ENCODE peak calls at places on chromosomes 12 and 14, in nine cellular contexts. One of them, this sample, is unnamed.

GRCh38 chr14:106844608-106845285 is 1318.4 kb downstream of the TMEM121 start:
- DNase-seq in heart right ventricle: peak; percentile 68
- DNase-seq in GM23338: no peak
- DNase-seq in WTC11: no peak
- DNase-seq in bronchial epithelial cell: no peak
- DNase-seq in progenitor cell of endocrine pancreas: no peak
- DNase-seq in cardiac muscle cell: no peak
- DNase-seq in CD8-positive, alpha-beta T cell: peak; percentile 82
- DNase-seq in AG09319: no peak
- DNase-seq in this sample: no peak

GRCh38 chr12:51904951-51905471 is 2.3 kb upstream of the ACVRL1 start:
- DNase-seq in heart right ventricle: no peak
- DNase-seq in GM23338: no peak
- DNase-seq in WTC11: no peak
- DNase-seq in bronchial epithelial cell: peak; percentile 44
- DNase-seq in progenitor cell of endocrine pancreas: no peak
- DNase-seq in cardiac muscle cell: peak; percentile 55
- DNase-seq in CD8-positive, alpha-beta T cell: no peak
- DNase-seq in AG09319: no peak
- DNase-seq in this sample: no peak

GRCh38 chr14:76168531-76168930 is 16.8 kb downstream of the GPATCH2L start:
- DNase-seq in heart right ventricle: no peak
- DNase-seq in GM23338: no peak
- DNase-seq in WTC11: no peak
- DNase-seq in bronchial epithelial cell: peak; percentile 72
- DNase-seq in progenitor cell of endocrine pancreas: no peak
- DNase-seq in cardiac muscle cell: no peak
- DNase-seq in CD8-positive, alpha-beta T cell: no peak
- DNase-seq in AG09319: no peak
- DNase-seq in this sample: no peak

GRCh38 chr14:54610051-54610977 is 43.4 kb downstream of the SAMD4A start:
- DNase-seq in heart right ventricle: no peak
- DNase-seq in GM23338: no peak
- DNase-seq in WTC11: no peak
- DNase-seq in bronchial epithelial cell: no peak
- DNase-seq in progenitor cell of endocrine pancreas: no peak
- DNase-seq in cardiac muscle cell: peak; percentile 25
- DNase-seq in CD8-positive, alpha-beta T cell: no peak
- DNase-seq in AG09319: no peak
- DNase-seq in this sample: no peak

GRCh38 chr12:28872654-28873268 is 276.3 kb upstream of the FAR2 start:
- DNase-seq in heart right ventricle: peak; percentile 55
- DNase-seq in GM23338: peak; percentile 73
- DNase-seq in WTC11: peak; percentile 76
- DNase-seq in bronchial epithelial cell: peak; percentile 57
- DNase-seq in progenitor cell of endocrine pancreas: peak; percentile 71
- DNase-seq in cardiac muscle cell: peak; percentile 86
- DNase-seq in CD8-positive, alpha-beta T cell: no peak
- DNase-seq in AG09319: peak; percentile 43
- DNase-seq in this sample: peak; percentile 72

GRCh38 chr14:88272390-88273019 is 50.6 kb downstream of the KCNK10 start:
- DNase-seq in heart right ventricle: no peak
- DNase-seq in GM23338: no peak
- DNase-seq in WTC11: no peak
- DNase-seq in bronchial epithelial cell: no peak
- DNase-seq in progenitor cell of endocrine pancreas: no peak
- DNase-seq in cardiac muscle cell: no peak
- DNase-seq in CD8-positive, alpha-beta T cell: no peak
- DNase-seq in AG09319: no peak
- DNase-seq in this sample: no peak

GRCh38 chr12:1350055-1350933 is 244.1 kb downstream of the FBXL14 start:
- DNase-seq in heart right ventricle: no peak
- DNase-seq in GM23338: no peak
- DNase-seq in WTC11: no peak
- DNase-seq in bronchial epithelial cell: peak; percentile 38
- DNase-seq in progenitor cell of endocrine pancreas: no peak
- DNase-seq in cardiac muscle cell: peak; percentile 34
- DNase-seq in CD8-positive, alpha-beta T cell: no peak
- DNase-seq in AG09319: peak; percentile 20
- DNase-seq in this sample: no peak

GRCh38 chr12:46404225-46404631 is 31.7 kb upstream of the SLC38A2 start:
- DNase-seq in heart right ventricle: no peak
- DNase-seq in GM23338: no peak
- DNase-seq in WTC11: no peak
- DNase-seq in bronchial epithelial cell: no peak
- DNase-seq in progenitor cell of endocrine pancreas: no peak
- DNase-seq in cardiac muscle cell: peak; percentile 91
- DNase-seq in CD8-positive, alpha-beta T cell: no peak
- DNase-seq in AG09319: no peak
- DNase-seq in this sample: no peak

GRCh38 chr12:57894577-57895292 is 46.6 kb upstream of the ATP23 start:
- DNase-seq in heart right ventricle: no peak
- DNase-seq in GM23338: no peak
- DNase-seq in WTC11: no peak
- DNase-seq in bronchial epithelial cell: no peak
- DNase-seq in progenitor cell of endocrine pancreas: no peak
- DNase-seq in cardiac muscle cell: no peak
- DNase-seq in CD8-positive, alpha-beta T cell: no peak
- DNase-seq in AG09319: no peak
- DNase-seq in this sample: peak; percentile 64

GRCh38 chr12:57891639-57892228 is 45.2 kb upstream of the CTDSP2 start:
- DNase-seq in heart right ventricle: no peak
- DNase-seq in GM23338: no peak
- DNase-seq in WTC11: no peak
- DNase-seq in bronchial epithelial cell: no peak
- DNase-seq in progenitor cell of endocrine pancreas: no peak
- DNase-seq in cardiac muscle cell: peak; percentile 22
- DNase-seq in CD8-positive, alpha-beta T cell: no peak
- DNase-seq in AG09319: no peak
- DNase-seq in this sample: no peak

GRCh38 chr12:57892232-57892987 is 45.9 kb upstream of the CTDSP2 start:
- DNase-seq in heart right ventricle: no peak
- DNase-seq in GM23338: no peak
- DNase-seq in WTC11: no peak
- DNase-seq in bronchial epithelial cell: no peak
- DNase-seq in progenitor cell of endocrine pancreas: no peak
- DNase-seq in cardiac muscle cell: no peak
- DNase-seq in CD8-positive, alpha-beta T cell: no peak
- DNase-seq in AG09319: no peak
- DNase-seq in this sample: no peak

GRCh38 chr12:57895337-57896138 is 45.8 kb upstream of the ATP23 start:
- DNase-seq in heart right ventricle: no peak
- DNase-seq in GM23338: no peak
- DNase-seq in WTC11: no peak
- DNase-seq in bronchial epithelial cell: no peak
- DNase-seq in progenitor cell of endocrine pancreas: no peak
- DNase-seq in cardiac muscle cell: peak; percentile 12
- DNase-seq in CD8-positive, alpha-beta T cell: no peak
- DNase-seq in AG09319: no peak
- DNase-seq in this sample: no peak

DNA sequence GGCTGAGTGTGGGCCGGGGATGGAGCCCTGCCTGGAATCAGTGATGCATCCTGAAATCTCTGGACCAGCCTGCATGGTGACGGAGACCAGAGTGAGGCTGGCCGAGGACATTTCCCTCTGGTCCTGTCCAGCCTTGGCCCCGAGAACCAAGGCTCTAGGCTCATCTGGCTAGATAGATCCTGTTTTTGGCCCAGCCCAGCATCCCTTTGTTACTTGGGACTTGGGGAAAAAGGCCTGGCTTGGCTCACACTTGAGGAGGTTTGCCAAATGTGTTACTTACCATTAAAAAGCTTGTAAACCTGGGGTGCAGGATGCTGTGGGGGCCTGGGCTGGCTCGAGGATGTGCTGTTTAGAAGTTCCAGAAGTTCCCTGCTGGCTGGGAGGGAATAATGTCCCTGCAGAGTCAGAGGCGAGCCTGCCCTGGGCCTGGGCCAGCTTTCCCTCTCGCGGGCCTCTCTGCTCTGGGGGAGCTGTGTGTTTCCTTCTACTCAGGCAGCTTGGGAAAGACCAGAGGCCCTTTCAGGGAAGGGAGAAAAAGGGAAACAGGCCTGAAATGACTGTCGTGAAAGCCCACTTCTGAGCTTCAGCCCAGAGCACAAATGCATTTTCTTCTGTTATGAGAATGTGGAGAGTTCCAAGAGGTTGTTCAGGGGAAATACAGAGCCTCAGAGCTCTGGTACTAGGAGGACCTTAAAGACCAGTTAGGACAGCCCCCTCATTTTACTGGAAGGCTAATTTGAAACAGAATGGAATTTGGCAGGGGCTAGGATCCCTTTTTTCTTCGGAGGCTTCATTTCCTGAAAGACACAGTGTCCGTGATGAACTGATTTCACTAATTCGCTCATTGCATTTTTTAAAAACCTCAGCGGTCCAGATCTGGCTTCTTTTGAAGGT is 47.2 kb upstream of the CTDSP2 start:
- DNase-seq in heart right ventricle: peak; percentile 95
- DNase-seq in GM23338: peak; percentile 61
- DNase-seq in WTC11: peak; percentile 50
- DNase-seq in bronchial epithelial cell: peak; percentile 16
- DNase-seq in progenitor cell of endocrine pancreas: no peak
- DNase-seq in cardiac muscle cell: peak; percentile 97
- DNase-seq in CD8-positive, alpha-beta T cell: no peak
- DNase-seq in AG09319: peak; percentile 78
- DNase-seq in this sample: no peak
- TF ChIP-seq CTCF in heart right ventricle: no peak
- TF ChIP-seq CTCF in GM23338: no peak
- TF ChIP-seq CTCF in WTC11: no peak
- TF ChIP-seq CTCF in bronchial epithelial cell: no peak
- TF ChIP-seq CTCF in progenitor cell of endocrine pancreas: no peak
- TF ChIP-seq CTCF in cardiac muscle cell: peak; percentile 7
- TF ChIP-seq CTCF in CD8-positive, alpha-beta T cell: no peak
- TF ChIP-seq CTCF in AG09319: no peak
- TF ChIP-seq CTCF in this sample: no peak

GRCh38 chr12:48958049-48958388 is 732 bp upstream of the ARF3 start:
- DNase-seq in heart right ventricle: no peak
- DNase-seq in GM23338: no peak
- DNase-seq in WTC11: no peak
- DNase-seq in bronchial epithelial cell: no peak
- DNase-seq in progenitor cell of endocrine pancreas: no peak
- DNase-seq in cardiac muscle cell: no peak
- DNase-seq in CD8-positive, alpha-beta T cell: no peak
- DNase-seq in AG09319: no peak
- DNase-seq in this sample: no peak

GRCh38 chr12:48954781-48955501 is 2.3 kb downstream of the ARF3 start:
- DNase-seq in heart right ventricle: no peak
- DNase-seq in GM23338: no peak
- DNase-seq in WTC11: no peak
- DNase-seq in bronchial epithelial cell: no peak
- DNase-seq in progenitor cell of endocrine pancreas: no peak
- DNase-seq in cardiac muscle cell: no peak
- DNase-seq in CD8-positive, alpha-beta T cell: no peak
- DNase-seq in AG09319: no peak
- DNase-seq in this sample: no peak

GRCh38 chr12:48954061-48954460 is 3.2 kb downstream of the ARF3 start:
- DNase-seq in heart right ventricle: no peak
- DNase-seq in GM23338: no peak
- DNase-seq in WTC11: no peak
- DNase-seq in bronchial epithelial cell: no peak
- DNase-seq in progenitor cell of endocrine pancreas: no peak
- DNase-seq in cardiac muscle cell: no peak
- DNase-seq in CD8-positive, alpha-beta T cell: no peak
- DNase-seq in AG09319: no peak
- DNase-seq in this sample: no peak

GRCh38 chr12:48957141-48958048 is at the start of gene ARF3:
- DNase-seq in heart right ventricle: peak; percentile 94
- DNase-seq in GM23338: peak; percentile 99
- DNase-seq in WTC11: peak; percentile 98
- DNase-seq in bronchial epithelial cell: peak; percentile 73
- DNase-seq in progenitor cell of endocrine pancreas: peak; percentile 94
- DNase-seq in cardiac muscle cell: peak; percentile 94
- DNase-seq in CD8-positive, alpha-beta T cell: peak; percentile 94
- DNase-seq in AG09319: peak; percentile 81
- DNase-seq in this sample: peak; percentile 96

DNA sequence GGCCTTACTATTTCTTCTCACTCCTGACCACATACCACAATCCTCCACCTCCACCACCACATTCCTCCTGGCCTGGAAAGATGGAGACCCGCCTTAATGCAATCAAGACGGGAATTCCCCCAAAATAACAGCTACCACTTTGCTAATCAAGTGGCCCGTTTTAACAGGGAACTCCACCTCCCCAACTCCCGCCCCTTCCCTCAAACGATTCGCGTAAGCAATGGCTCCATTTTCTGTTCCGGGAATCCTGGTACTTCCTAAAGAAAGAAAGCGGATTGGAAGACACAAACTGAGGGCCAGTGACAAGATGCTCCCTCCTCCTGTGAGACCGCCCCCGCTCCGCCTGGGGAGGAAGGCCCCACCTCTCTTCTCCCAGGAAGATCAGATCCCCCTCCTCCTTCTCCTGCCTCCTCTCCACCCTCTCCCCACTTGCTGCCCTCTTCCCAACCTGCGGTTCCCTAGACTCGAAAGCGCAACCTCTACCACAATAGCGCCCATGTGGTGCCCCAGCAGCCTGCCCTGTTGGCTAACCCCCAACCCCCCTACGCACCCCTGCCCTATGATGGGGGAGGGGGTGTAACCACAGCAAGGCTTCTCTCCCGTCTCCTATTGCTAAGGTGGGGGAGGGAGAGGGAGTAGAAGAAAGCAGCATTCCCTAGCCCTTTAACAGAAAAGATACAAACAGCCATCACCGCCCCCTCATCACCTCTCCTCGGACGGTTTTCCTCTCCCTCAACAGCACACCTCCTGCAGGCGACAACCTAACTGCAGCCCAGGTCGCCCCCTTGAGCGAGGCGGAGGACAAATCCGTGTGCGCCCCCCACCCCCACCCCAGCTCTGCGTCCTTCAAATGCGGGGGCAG is 777 bp downstream of the ARF3 start:
- DNase-seq in heart right ventricle: peak; percentile 88
- DNase-seq in GM23338: peak; percentile 98
- DNase-seq in WTC11: peak; percentile 87
- DNase-seq in bronchial epithelial cell: peak; percentile 95
- DNase-seq in progenitor cell of endocrine pancreas: no peak
- DNase-seq in cardiac muscle cell: peak; percentile 98
- DNase-seq in CD8-positive, alpha-beta T cell: no peak
- DNase-seq in AG09319: peak; percentile 87
- DNase-seq in this sample: peak; percentile 93
- TF ChIP-seq CTCF in heart right ventricle: no peak
- TF ChIP-seq CTCF in GM23338: peak; percentile 1
- TF ChIP-seq CTCF in WTC11: no peak
- TF ChIP-seq CTCF in bronchial epithelial cell: peak; percentile 16
- TF ChIP-seq CTCF in progenitor cell of endocrine pancreas: peak; percentile 36
- TF ChIP-seq CTCF in cardiac muscle cell: no peak
- TF ChIP-seq CTCF in CD8-positive, alpha-beta T cell: no peak
- TF ChIP-seq CTCF in AG09319: no peak
- TF ChIP-seq CTCF in this sample: no peak

GRCh38 chr14:59511916-59512530 is 27.7 kb downstream of the JKAMP start:
- DNase-seq in heart right ventricle: no peak
- DNase-seq in GM23338: peak; percentile 78
- DNase-seq in WTC11: peak; percentile 67
- DNase-seq in bronchial epithelial cell: peak; percentile 5
- DNase-seq in progenitor cell of endocrine pancreas: peak; percentile 26
- DNase-seq in cardiac muscle cell: peak; percentile 15
- DNase-seq in CD8-positive, alpha-beta T cell: no peak
- DNase-seq in AG09319: no peak
- DNase-seq in this sample: peak; percentile 57
- TF ChIP-seq CTCF in heart right ventricle: peak; percentile 36
- TF ChIP-seq CTCF in GM23338: peak; percentile 78
- TF ChIP-seq CTCF in WTC11: peak; percentile 64
- TF ChIP-seq CTCF in bronchial epithelial cell: peak; percentile 29
- TF ChIP-seq CTCF in progenitor cell of endocrine pancreas: peak; percentile 66
- TF ChIP-seq CTCF in cardiac muscle cell: peak; percentile 61
- TF ChIP-seq CTCF in CD8-positive, alpha-beta T cell: peak; percentile 48
- TF ChIP-seq CTCF in AG09319: peak; percentile 45
- TF ChIP-seq CTCF in this sample: peak; percentile 75

DNA sequence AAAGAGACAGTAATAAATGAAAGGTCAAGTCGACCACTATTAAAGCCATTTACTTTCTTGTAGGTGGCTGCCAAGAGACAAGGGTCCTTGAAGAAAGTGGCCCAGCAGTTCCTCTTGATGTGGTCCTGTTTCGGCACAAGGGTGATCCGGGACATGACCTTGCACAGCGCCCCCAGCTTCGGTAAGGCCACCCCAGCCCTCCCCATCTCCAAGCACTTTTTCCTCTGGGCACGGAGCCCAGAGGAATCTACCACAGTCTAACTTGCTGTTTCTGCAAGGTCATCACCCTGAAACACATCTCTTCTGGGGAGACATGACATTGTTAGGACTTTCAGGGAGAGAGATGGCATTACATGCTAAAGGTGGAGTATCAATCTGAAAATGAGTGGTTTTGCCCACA is 53.8 kb upstream of the RIC8B start:
- DNase-seq in heart right ventricle: no peak
- DNase-seq in GM23338: no peak
- DNase-seq in WTC11: no peak
- DNase-seq in bronchial epithelial cell: no peak
- DNase-seq in progenitor cell of endocrine pancreas: no peak
- DNase-seq in cardiac muscle cell: no peak
- DNase-seq in CD8-positive, alpha-beta T cell: no peak
- DNase-seq in AG09319: no peak
- DNase-seq in this sample: no peak
- TF ChIP-seq CTCF in heart right ventricle: no peak
- TF ChIP-seq CTCF in GM23338: no peak
- TF ChIP-seq CTCF in WTC11: no peak
- TF ChIP-seq CTCF in bronchial epithelial cell: no peak
- TF ChIP-seq CTCF in progenitor cell of endocrine pancreas: no peak
- TF ChIP-seq CTCF in cardiac muscle cell: no peak
- TF ChIP-seq CTCF in CD8-positive, alpha-beta T cell: no peak
- TF ChIP-seq CTCF in AG09319: no peak
- TF ChIP-seq CTCF in this sample: no peak

This sample was measured in WERI-Rb-1.